ENCODE peak calls at places on chromosomes 3 and 15, in four cellular contexts. One of them, this sample, is unnamed.

GRCh38 chr3:170815340-170815739 is 54.7 kb downstream of the RPL22L1 start:
- DNase-seq in SK-N-SH: no peak
- DNase-seq in neuronal stem cell: no peak
- DNase-seq in IMR-90: no peak
- DNase-seq in this sample: no peak

GRCh38 chr15:38876211-38876610 is 311.6 kb upstream of the RASGRP1 start:
- DNase-seq in IMR-90: peak
- DNase-seq in neuronal stem cell: no peak
- DNase-seq in SK-N-SH: no peak
- DNase-seq in this sample: no peak

GRCh38 chr3:138296639-138297038 is 33.0 kb downstream of the NME9 start:
- DNase-seq in neuronal stem cell: no peak
- DNase-seq in IMR-90: no peak
- DNase-seq in SK-N-SH: no peak
- DNase-seq in this sample: no peak

GRCh38 chr15:60221356-60221755 is 176.4 kb downstream of the ANXA2 start:
- DNase-seq in neuronal stem cell: no peak
- DNase-seq in SK-N-SH: no peak
- DNase-seq in IMR-90: no peak
- DNase-seq in this sample: no peak

GRCh38 chr3:108757404-108757982 is at the start of gene RETNLB:
- DNase-seq in SK-N-SH: no peak
- DNase-seq in IMR-90: no peak
- DNase-seq in neuronal stem cell: no peak
- DNase-seq in this sample: no peak

GRCh38 chr15:66222273-66223198 is 31.0 kb downstream of the MEGF11 start:
- DNase-seq in SK-N-SH: no peak
- DNase-seq in neuronal stem cell: no peak
- DNase-seq in IMR-90: no peak
- DNase-seq in this sample: no peak

GRCh38 chr3:33006571-33007286 is 55.3 kb downstream of the CCR4 start:
- DNase-seq in SK-N-SH: no peak
- DNase-seq in neuronal stem cell: no peak
- DNase-seq in IMR-90: peak
- DNase-seq in this sample: no peak

GRCh38 chr3:53132347-53132746 is 2.1 kb upstream of the RFT1 start:
- DNase-seq in neuronal stem cell: no peak
- DNase-seq in IMR-90: no peak
- DNase-seq in SK-N-SH: no peak
- DNase-seq in this sample: no peak

GRCh38 chr15:70604671-70605070 is 158.7 kb downstream of the UACA start:
- DNase-seq in IMR-90: peak
- DNase-seq in SK-N-SH: no peak
- DNase-seq in neuronal stem cell: no peak
- DNase-seq in this sample: no peak

GRCh38 chr3:160232014-160232413 is 6.8 kb downstream of the C3orf80 start:
- DNase-seq in SK-N-SH: no peak
- DNase-seq in IMR-90: no peak
- DNase-seq in neuronal stem cell: no peak
- DNase-seq in this sample: no peak

GRCh38 chr15:70252056-70252935 is 154.6 kb upstream of the TLE3 start:
- DNase-seq in SK-N-SH: peak
- DNase-seq in neuronal stem cell: no peak
- DNase-seq in IMR-90: no peak
- DNase-seq in this sample: peak

GRCh38 chr15:63372753-63373152 is 8.9 kb downstream of the CA12 start:
- DNase-seq in SK-N-SH: peak
- DNase-seq in IMR-90: peak
- DNase-seq in neuronal stem cell: no peak
- DNase-seq in this sample: no peak

GRCh38 chr15:80405554-80405850 is 1.3 kb downstream of the ARNT2 start:
- DNase-seq in IMR-90: no peak
- DNase-seq in neuronal stem cell: no peak
- DNase-seq in SK-N-SH: no peak
- DNase-seq in this sample: no peak

GRCh38 chr3:10213156-10213792 is 35.0 kb upstream of the TATDN2 start:
- DNase-seq in neuronal stem cell: no peak
- DNase-seq in SK-N-SH: no peak
- DNase-seq in IMR-90: peak
- DNase-seq in this sample: no peak

GRCh38 chr3:99720985-99721632 is 82.7 kb downstream of the COL8A1 start:
- DNase-seq in neuronal stem cell: no peak
- DNase-seq in SK-N-SH: no peak
- DNase-seq in IMR-90: peak
- DNase-seq in this sample: no peak

GRCh38 chr15:96053039-96054021 is 277.2 kb upstream of the NR2F2 start:
- DNase-seq in SK-N-SH: peak
- DNase-seq in IMR-90: no peak
- DNase-seq in neuronal stem cell: peak
- DNase-seq in this sample: peak

GRCh38 chr3:139533781-139534443 is 5.6 kb downstream of the RBP1 start:
- DNase-seq in IMR-90: peak
- DNase-seq in SK-N-SH: peak
- DNase-seq in neuronal stem cell: no peak
- DNase-seq in this sample: peak

GRCh38 chr3:51982838-51983577 is at the start of gene ACY1:
- DNase-seq in SK-N-SH: peak
- DNase-seq in neuronal stem cell: peak
- DNase-seq in IMR-90: peak
- DNase-seq in this sample: peak

GRCh38 chr15:71807125-71807629 is 3.2 kb upstream of the NR2E3 start:
- DNase-seq in SK-N-SH: peak
- DNase-seq in neuronal stem cell: peak
- DNase-seq in IMR-90: no peak
- DNase-seq in this sample: no peak
- H3K9ac ChIP-seq in SK-N-SH: no peak
- H3K9ac ChIP-seq in neuronal stem cell: peak
- H3K9ac ChIP-seq in IMR-90: no peak
- H3K9ac ChIP-seq in this sample: no peak

GRCh38 chr3:81451611-81452010 is 309.8 kb downstream of the GBE1 start:
- DNase-seq in IMR-90: no peak
- DNase-seq in neuronal stem cell: no peak
- DNase-seq in SK-N-SH: no peak
- DNase-seq in this sample: no peak
- H3K9ac ChIP-seq in IMR-90: no peak
- H3K9ac ChIP-seq in neuronal stem cell: no peak
- H3K9ac ChIP-seq in SK-N-SH: no peak
- H3K9ac ChIP-seq in this sample: no peak

GRCh38 chr3:73547427-73548036 is 77.2 kb downstream of the PDZRN3 start:
- DNase-seq in neuronal stem cell: no peak
- DNase-seq in IMR-90: peak
- DNase-seq in SK-N-SH: no peak
- DNase-seq in this sample: no peak
- H3K9ac ChIP-seq in neuronal stem cell: no peak
- H3K9ac ChIP-seq in IMR-90: peak
- H3K9ac ChIP-seq in SK-N-SH: peak
- H3K9ac ChIP-seq in this sample: no peak

DNA sequence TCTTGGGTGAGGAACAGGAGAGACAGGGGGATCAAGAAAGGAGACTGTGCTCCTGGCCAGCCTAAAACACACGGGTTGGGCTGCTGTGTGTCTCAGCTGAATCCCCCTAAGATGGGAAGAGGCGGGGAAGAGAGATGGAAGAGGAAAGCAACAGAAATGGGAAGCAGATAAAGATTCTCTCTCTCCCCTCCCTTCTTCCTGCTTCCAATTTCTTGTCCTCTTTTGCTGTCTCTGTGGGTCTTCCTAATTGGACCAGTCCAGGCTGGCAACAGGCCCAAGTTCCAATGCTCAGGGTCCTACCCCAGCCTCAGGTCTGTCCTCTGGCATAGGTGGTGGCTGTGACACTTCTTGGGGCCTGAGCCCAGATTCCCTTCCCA is 7.1 kb downstream of the ISLR2 start:
- DNase-seq in SK-N-SH: no peak
- DNase-seq in neuronal stem cell: no peak
- DNase-seq in IMR-90: no peak
- DNase-seq in this sample: no peak
- H3K9ac ChIP-seq in SK-N-SH: no peak
- H3K9ac ChIP-seq in neuronal stem cell: no peak
- H3K9ac ChIP-seq in IMR-90: no peak
- H3K9ac ChIP-seq in this sample: no peak

DNA sequence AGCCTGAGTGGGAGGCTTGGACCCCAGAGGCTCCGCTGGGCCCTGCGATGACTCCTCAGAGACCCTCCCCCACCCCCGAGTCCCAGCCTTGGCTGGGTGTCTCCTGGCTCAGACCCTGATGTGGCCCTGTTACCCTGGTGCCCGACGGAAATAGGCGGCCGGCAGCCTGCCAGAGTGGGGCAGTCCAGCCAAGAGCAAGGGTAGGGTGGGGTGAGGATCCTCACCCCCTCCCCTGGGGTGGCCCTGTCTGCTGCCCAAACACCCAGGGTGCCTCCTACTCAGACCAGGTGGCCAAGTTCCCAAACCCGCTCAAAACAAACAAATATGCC is 15.3 kb downstream of the TNK2 start:
- DNase-seq in neuronal stem cell: no peak
- DNase-seq in SK-N-SH: peak
- DNase-seq in IMR-90: no peak
- DNase-seq in this sample: peak
- H3K9ac ChIP-seq in neuronal stem cell: peak
- H3K9ac ChIP-seq in SK-N-SH: peak
- H3K9ac ChIP-seq in IMR-90: peak
- H3K9ac ChIP-seq in this sample: peak

GRCh38 chr15:40339621-40339945 is 1.2 kb downstream of the CCDC9B start:
- DNase-seq in SK-N-SH: peak
- DNase-seq in neuronal stem cell: no peak
- DNase-seq in IMR-90: no peak
- DNase-seq in this sample: peak
- H3K9ac ChIP-seq in SK-N-SH: peak
- H3K9ac ChIP-seq in neuronal stem cell: peak
- H3K9ac ChIP-seq in IMR-90: peak
- H3K9ac ChIP-seq in this sample: peak

GRCh38 chr3:29385056-29385455 is 104.2 kb downstream of the RBMS3 start:
- DNase-seq in IMR-90: no peak
- DNase-seq in SK-N-SH: peak
- DNase-seq in neuronal stem cell: no peak
- DNase-seq in this sample: no peak
- H3K9ac ChIP-seq in IMR-90: no peak
- H3K9ac ChIP-seq in SK-N-SH: peak
- H3K9ac ChIP-seq in neuronal stem cell: no peak
- H3K9ac ChIP-seq in this sample: no peak

GRCh38 chr15:89666858-89667705 is 11.8 kb upstream of the KIF7 start:
- DNase-seq in IMR-90: no peak
- DNase-seq in neuronal stem cell: no peak
- DNase-seq in SK-N-SH: no peak
- DNase-seq in this sample: no peak

GRCh38 chr15:89664441-89664840 is 9.2 kb upstream of the KIF7 start:
- DNase-seq in IMR-90: no peak
- DNase-seq in SK-N-SH: no peak
- DNase-seq in neuronal stem cell: no peak
- DNase-seq in this sample: no peak

GRCh38 chr15:89664951-89665350 is 9.7 kb upstream of the KIF7 start:
- DNase-seq in neuronal stem cell: no peak
- DNase-seq in IMR-90: no peak
- DNase-seq in SK-N-SH: no peak
- DNase-seq in this sample: no peak

GRCh38 chr15:89666147-89666857 is 11.0 kb upstream of the KIF7 start:
- DNase-seq in IMR-90: no peak
- DNase-seq in neuronal stem cell: no peak
- DNase-seq in SK-N-SH: no peak
- DNase-seq in this sample: no peak

DNA sequence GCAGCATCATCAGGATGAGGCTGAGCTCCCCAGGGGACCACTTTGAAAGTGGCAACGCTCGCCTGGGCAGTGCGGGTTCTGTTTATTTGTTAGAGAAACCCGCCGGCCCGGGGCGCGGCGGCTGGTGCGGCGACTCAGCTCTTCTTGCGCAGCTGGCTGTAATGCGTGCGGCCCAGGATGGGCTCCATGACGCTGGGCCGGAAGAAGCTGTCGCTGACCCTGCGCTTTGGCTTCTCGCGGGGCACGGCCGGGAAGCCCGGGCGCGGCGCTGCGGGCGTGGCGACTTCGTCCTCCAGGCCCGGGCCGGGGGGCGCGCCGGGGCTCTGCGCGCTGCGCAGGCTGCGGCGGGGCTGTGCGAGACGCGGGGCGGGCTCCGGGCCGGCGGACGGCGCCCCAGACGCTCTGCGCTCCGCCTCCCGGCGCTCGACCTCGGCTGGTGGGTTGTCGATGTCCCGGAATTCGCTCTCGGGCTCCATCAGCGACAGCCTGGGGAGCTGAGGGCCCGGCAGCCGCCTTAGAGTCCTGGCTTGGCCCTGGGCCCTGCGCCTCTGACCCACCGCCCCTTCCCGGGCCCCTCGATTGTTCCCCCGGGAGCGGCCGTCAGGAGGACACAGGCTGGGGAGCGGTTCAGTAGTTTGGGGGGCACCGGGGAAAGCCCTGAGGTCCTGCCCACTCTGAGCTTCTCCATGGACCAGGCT is 10.3 kb upstream of the KIF7 start:
- DNase-seq in neuronal stem cell: peak
- DNase-seq in IMR-90: peak
- DNase-seq in SK-N-SH: peak
- DNase-seq in this sample: peak
- H3K9ac ChIP-seq in neuronal stem cell: peak
- H3K9ac ChIP-seq in IMR-90: peak
- H3K9ac ChIP-seq in SK-N-SH: no peak
- H3K9ac ChIP-seq in this sample: no peak